ENCODE peak calls at places on chromosomes 1 and 21, in seven cellular contexts. V, Y, P, U, D, F and S are unnamed samples.
A peak's percentile ranks its signal among the peaks of the same experiment; 100 is the strongest.

GRCh38 chr1:31575373-31576140 is 758 bp upstream of the TINAGL1 start:
- DNase-seq in Y (no peak), V (no peak), D (no peak), P (no peak), U (no peak), F (no peak), S (no peak)

GRCh38 chr21:44024257-44024656 is 12.1 kb downstream of the TRAPPC10 start:
- DNase-seq in U (no peak), F (no peak), D (no peak), Y (no peak), P (no peak), V (no peak), S (no peak)

GRCh38 chr1:21814241-21814918 is 2.3 kb downstream of the LDLRAD2 start:
- DNase-seq in D (no peak), V (no peak), Y (peak; percentile 44), F (no peak), U (peak; percentile 88), P (no peak), S (peak; percentile 76)

GRCh38 chr1:114105401-114105979 is 48.2 kb downstream of the SYT6 start:
- DNase-seq in Y (no peak), D (no peak), P (no peak), F (no peak), U (no peak), V (no peak), S (peak; percentile 25)

GRCh38 chr1:150106331-150106730 is 38.8 kb downstream of the VPS45 start:
- DNase-seq in P (no peak), F (no peak), Y (no peak), V (no peak), D (no peak), U (no peak), S (no peak)

GRCh38 chr1:43414634-43415223 is 25.0 kb downstream of the SZT2 start:
- DNase-seq in Y (peak; percentile 64), D (no peak), P (peak; percentile 90), U (peak; percentile 47), F (no peak), V (no peak), S (peak; percentile 69)

GRCh38 chr1:67213948-67214347 is 47.7 kb downstream of the IL23R start:
- DNase-seq in V (no peak), F (no peak), D (no peak), U (no peak), Y (no peak), P (no peak), S (no peak)

GRCh38 chr1:55544826-55545225 is 329.7 kb upstream of the USP24 start:
- DNase-seq in U (no peak), F (no peak), P (no peak), Y (no peak), D (peak; percentile 51), V (no peak), S (no peak)

GRCh38 chr1:203671047-203671446 is 44.4 kb downstream of the ATP2B4 start:
- DNase-seq in D (no peak), Y (no peak), V (no peak), U (no peak), F (no peak), P (no peak), S (no peak)

GRCh38 chr1:111736548-111737215 is 2.5 kb downstream of the INKA2 start:
- DNase-seq in U (no peak), V (no peak), Y (peak; percentile 72), F (no peak), P (no peak), D (no peak), S (no peak)

GRCh38 chr1:26020390-26020789 is 1.2 kb upstream of the EXTL1 start:
- DNase-seq in F (no peak), Y (peak; percentile 57), U (no peak), V (no peak), D (no peak), P (no peak), S (no peak)

GRCh38 chr1:4171480-4172450 is 271.7 kb upstream of the C1orf174 start:
- DNase-seq in P (no peak), V (no peak), U (no peak), F (no peak), D (no peak), Y (no peak), S (no peak)

GRCh38 chr1:71572038-71572437 is 491.2 kb upstream of the ZRANB2 start:
- DNase-seq in F (peak; percentile 34), D (no peak), U (no peak), V (no peak), P (no peak), Y (no peak), S (no peak)

GRCh38 chr1:49199564-49199963 is 422.9 kb upstream of the BEND5 start:
- DNase-seq in D (no peak), V (no peak), F (no peak), Y (no peak), P (no peak), U (no peak), S (no peak)

GRCh38 chr1:44049839-44050238 is 18.6 kb upstream of the SLC6A9 start:
- DNase-seq in U (no peak), D (peak; percentile 87), Y (peak; percentile 87), V (peak; percentile 59), F (peak; percentile 82), P (no peak), S (no peak)

GRCh38 chr1:221097479-221098281 is 218.4 kb downstream of the HLX start:
- DNase-seq in F (peak; percentile 66), D (peak; percentile 98), V (peak; percentile 85), P (no peak), U (no peak), Y (peak; percentile 92), S (no peak)

GRCh38 chr21:30126575-30126974 is 40.0 kb downstream of the CLDN17 start:
- DNase-seq in V (no peak), F (no peak), D (no peak), P (no peak), U (no peak), Y (no peak), S (no peak)

GRCh38 chr1:206916000-206916709 is 5.6 kb downstream of the FCMR start:
- DNase-seq in F (no peak), D (no peak), U (no peak), V (no peak), P (no peak), Y (no peak), S (no peak)

GRCh38 chr1:229753764-229754553 is 127.9 kb downstream of the URB2 start:
- DNase-seq in P (peak; percentile 91), F (no peak), U (peak; percentile 17), V (no peak), Y (no peak), D (no peak), S (no peak)

GRCh38 chr1:116881879-116882520 is 27.7 kb upstream of the PTGFRN start:
- DNase-seq in Y (peak; percentile 98), V (peak; percentile 78), U (peak; percentile 49), F (peak; percentile 18), P (peak; percentile 85), D (peak; percentile 60), S (peak; percentile 8)

GRCh38 chr1:116879478-116880133 is 30.1 kb upstream of the PTGFRN start:
- DNase-seq in Y (no peak), P (no peak), V (no peak), U (no peak), F (no peak), D (no peak), S (no peak)

GRCh38 chr1:116877369-116877768 is 32.3 kb upstream of the PTGFRN start:
- DNase-seq in V (no peak), U (no peak), Y (no peak), F (no peak), D (no peak), P (no peak), S (no peak)

GRCh38 chr1:116880952-116881351 is 28.8 kb upstream of the PTGFRN start:
- DNase-seq in F (no peak), D (no peak), U (no peak), P (no peak), Y (no peak), V (no peak), S (no peak)

GRCh38 chr1:116878804-116879477 is 30.8 kb upstream of the PTGFRN start:
- DNase-seq in D (no peak), Y (peak; percentile 57), V (no peak), U (peak; percentile 36), F (no peak), P (peak; percentile 65), S (peak; percentile 36)
- TF ChIP-seq CTCF in D (no peak), Y (no peak), V (no peak), U (no peak), F (no peak), P (no peak), S (no peak)

GRCh38 chr1:157189096-157189495 is 50.9 kb upstream of the ETV3 start:
- DNase-seq in Y (no peak), D (no peak), F (no peak), U (no peak), V (no peak), P (no peak), S (no peak)
- TF ChIP-seq CTCF in Y (no peak), D (no peak), F (no peak), U (no peak), V (no peak), P (no peak), S (no peak)

DNA sequence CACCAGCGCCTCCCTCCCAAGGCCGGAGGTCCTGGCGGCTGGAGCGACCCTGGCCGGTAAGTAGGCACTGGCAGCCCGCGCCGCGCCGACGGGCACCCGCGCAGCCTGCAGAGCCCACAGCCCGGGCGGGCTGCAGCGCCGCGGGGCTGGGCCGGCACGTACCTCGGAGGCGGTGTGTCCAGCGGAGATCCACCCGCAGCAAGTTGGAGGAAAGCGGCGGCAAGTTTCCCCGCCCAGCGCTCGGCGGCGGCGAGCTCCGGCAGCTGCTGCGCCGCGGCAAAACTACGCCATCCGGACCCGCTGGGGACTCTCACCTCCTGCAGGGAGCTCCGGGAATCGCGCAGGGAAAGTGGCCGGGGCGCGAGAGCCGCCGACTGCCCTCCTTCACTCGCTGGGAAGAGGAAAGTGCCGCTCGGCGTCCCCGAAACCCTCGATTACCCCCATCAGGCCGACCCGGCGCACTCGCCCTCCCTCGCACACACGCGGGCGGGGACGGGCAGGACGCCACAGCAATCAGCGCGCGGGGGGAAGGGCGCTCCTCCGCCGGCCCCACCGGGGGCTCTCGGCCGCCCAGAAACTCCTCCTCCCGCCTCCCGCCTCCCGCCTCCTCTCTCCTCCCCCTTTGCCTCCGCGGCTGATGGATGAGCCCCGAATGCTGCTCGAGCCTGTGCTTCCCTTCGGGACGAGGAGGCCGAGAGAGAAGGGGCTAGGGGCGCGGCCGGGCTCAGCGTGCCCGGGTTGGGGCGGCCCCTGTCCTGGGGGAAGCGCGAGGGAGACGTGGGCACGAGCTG is at the start of gene TGFBR3:
- DNase-seq in Y (peak; percentile 98), V (peak; percentile 91), D (peak; percentile 51), F (peak; percentile 87), P (peak; percentile 89), U (peak; percentile 85), S (peak; percentile 90)
- TF ChIP-seq CTCF in Y (peak; percentile 56), V (peak; percentile 59), D (peak; percentile 68), F (peak; percentile 59), P (peak; percentile 64), U (no peak), S (peak; percentile 41)

GRCh38 chr1:63868220-63868897 is 94.5 kb downstream of the ROR1 start:
- DNase-seq in P (peak; percentile 2), D (no peak), V (no peak), F (no peak), U (no peak), Y (no peak), S (no peak)

GRCh38 chr1:63867429-63868176 is 93.8 kb downstream of the ROR1 start:
- DNase-seq in V (no peak), U (no peak), F (no peak), P (no peak), D (no peak), Y (no peak), S (no peak)

GRCh38 chr1:63871451-63871850 is 97.6 kb downstream of the ROR1 start:
- DNase-seq in V (no peak), P (no peak), U (no peak), D (no peak), Y (no peak), F (no peak), S (no peak)

GRCh38 chr1:63873751-63874150 is 99.9 kb downstream of the ROR1 start:
- DNase-seq in F (no peak), V (no peak), P (no peak), Y (no peak), D (no peak), U (no peak), S (no peak)

GRCh38 chr1:63870152-63870551 is 96.3 kb downstream of the ROR1 start:
- DNase-seq in F (no peak), U (no peak), V (no peak), D (no peak), P (no peak), Y (no peak), S (no peak)
- TF ChIP-seq CTCF in F (no peak), U (no peak), V (no peak), D (no peak), P (no peak), Y (no peak), S (no peak)